ENCODE peak calls at places on chromosomes 13 and 19, in six cellular contexts. B is fibroblast of lung, S is neural progenitor cell, R is mesenchymal stem cell, E is H9, H is colonic mucosa. O is an unnamed sample.
A peak's percentile ranks its signal among the peaks of the same experiment; 100 is the strongest.

GRCh38 chr19:34308381-34309367 is 54.3 kb downstream of the GARRE1 start:
- DNase-seq in B (no peak), S (no peak), R (no peak), E (no peak), H (no peak), O (no peak)

GRCh38 chr13:41178040-41178439 is 16.3 kb downstream of the KBTBD7 start:
- DNase-seq in B (peak; percentile 60), S (no peak), R (peak; percentile 58), E (no peak), H (no peak), O (no peak)

GRCh38 chr13:98581971-98582702 is 5.2 kb upstream of the STK24 start:
- DNase-seq in B (peak; percentile 75), S (no peak), R (peak; percentile 83), E (no peak), H (no peak), O (no peak)

GRCh38 chr19:33071887-33072286 is 7.2 kb upstream of the RHPN2 start:
- DNase-seq in B (no peak), S (no peak), R (no peak), E (no peak), H (no peak), O (no peak)

GRCh38 chr13:43293986-43294880 is 270.8 kb downstream of the DNAJC15 start:
- DNase-seq in B (peak; percentile 36), S (no peak), R (peak; percentile 74), E (no peak), H (no peak), O (no peak)

GRCh38 chr19:39237200-39238184 is 7.3 kb downstream of the IFNL3 start:
- DNase-seq in B (no peak), S (no peak), R (no peak), E (peak; percentile 71), H (peak; percentile 61), O (peak; percentile 79)

GRCh38 chr13:83178008-83178407 is 704.3 kb downstream of the SLITRK1 start:
- DNase-seq in B (no peak), S (no peak), R (no peak), E (no peak), H (no peak), O (no peak)

GRCh38 chr19:4502282-4503223 is 15.7 kb downstream of the PLIN4 start:
- DNase-seq in B (no peak), S (no peak), R (no peak), E (no peak), H (no peak), O (no peak)

GRCh38 chr19:4606921-4607678 is 32.2 kb upstream of the TNFAIP8L1 start:
- DNase-seq in B (peak; percentile 28), S (peak; percentile 87), R (peak; percentile 24), E (peak; percentile 74), H (no peak), O (no peak)

GRCh38 chr13:47211106-47211505 is 314.3 kb upstream of the HTR2A start:
- DNase-seq in B (no peak), S (no peak), R (peak; percentile 17), E (peak; percentile 33), H (no peak), O (no peak)

GRCh38 chr13:92575782-92576181 is 650.8 kb upstream of the GPC6 start:
- DNase-seq in B (no peak), S (no peak), R (no peak), E (no peak), H (no peak), O (no peak)

GRCh38 chr19:13796301-13797057 is 1.2 kb downstream of the ZSWIM4 start:
- DNase-seq in B (peak; percentile 90), S (peak; percentile 66), R (peak; percentile 97), E (peak; percentile 74), H (peak; percentile 51), O (no peak)

GRCh38 chr19:17260842-17261325 is 3.7 kb downstream of the USHBP1 start:
- DNase-seq in B (peak; percentile 70), S (peak; percentile 89), R (peak; percentile 71), E (peak; percentile 96), H (peak; percentile 89), O (peak; percentile 89)

GRCh38 chr19:46446021-46446420 is 17.3 kb upstream of the PNMA8C start:
- DNase-seq in B (no peak), S (no peak), R (no peak), E (no peak), H (no peak), O (no peak)

GRCh38 chr13:110690516-110690915 is 15.4 kb downstream of the CARS2 start:
- DNase-seq in B (no peak), S (no peak), R (no peak), E (no peak), H (no peak), O (no peak)

GRCh38 chr13:44132710-44133109 is 240.9 kb upstream of the SERP2 start:
- DNase-seq in B (peak; percentile 48), S (no peak), R (peak; percentile 55), E (no peak), H (no peak), O (no peak)

GRCh38 chr19:40279761-40280607 is 5.2 kb downstream of the AKT2 start:
- DNase-seq in B (no peak), S (no peak), R (no peak), E (no peak), H (no peak), O (no peak)

GRCh38 chr19:18848860-18849661 is 17.3 kb downstream of the UPF1 start:
- DNase-seq in B (peak; percentile 67), S (no peak), R (no peak), E (no peak), H (peak; percentile 46), O (no peak)

GRCh38 chr19:37950471-37951175 is 43.6 kb downstream of the SIPA1L3 start:
- DNase-seq in B (no peak), S (no peak), R (no peak), E (no peak), H (no peak), O (no peak)

GRCh38 chr19:9061879-9062278 is 25.0 kb upstream of the OR1M1 start:
- DNase-seq in B (no peak), S (no peak), R (no peak), E (no peak), H (no peak), O (no peak)

GRCh38 chr13:106104281-106104901 is 431.1 kb downstream of the EFNB2 start:
- DNase-seq in B (peak; percentile 83), S (peak; percentile 20), R (peak; percentile 79), E (no peak), H (no peak), O (no peak)

GRCh38 chr13:105519766-105520165 is 1015.7 kb downstream of the EFNB2 start:
- DNase-seq in B (no peak), S (no peak), R (no peak), E (no peak), H (no peak), O (no peak)

GRCh38 chr13:41596190-41596589 is 138.8 kb downstream of the RGCC start:
- DNase-seq in B (peak; percentile 51), S (no peak), R (peak; percentile 24), E (no peak), H (no peak), O (no peak)

GRCh38 chr19:3275068-3275582 is 50.7 kb downstream of the CELF5 start:
- DNase-seq in B (no peak), S (peak; percentile 87), R (peak; percentile 22), E (peak; percentile 88), H (no peak), O (no peak)

GRCh38 chr19:7744871-7745270 is 2.5 kb downstream of the CD209 start:
- DNase-seq in B (no peak), S (no peak), R (no peak), E (no peak), H (no peak), O (no peak)

DNA sequence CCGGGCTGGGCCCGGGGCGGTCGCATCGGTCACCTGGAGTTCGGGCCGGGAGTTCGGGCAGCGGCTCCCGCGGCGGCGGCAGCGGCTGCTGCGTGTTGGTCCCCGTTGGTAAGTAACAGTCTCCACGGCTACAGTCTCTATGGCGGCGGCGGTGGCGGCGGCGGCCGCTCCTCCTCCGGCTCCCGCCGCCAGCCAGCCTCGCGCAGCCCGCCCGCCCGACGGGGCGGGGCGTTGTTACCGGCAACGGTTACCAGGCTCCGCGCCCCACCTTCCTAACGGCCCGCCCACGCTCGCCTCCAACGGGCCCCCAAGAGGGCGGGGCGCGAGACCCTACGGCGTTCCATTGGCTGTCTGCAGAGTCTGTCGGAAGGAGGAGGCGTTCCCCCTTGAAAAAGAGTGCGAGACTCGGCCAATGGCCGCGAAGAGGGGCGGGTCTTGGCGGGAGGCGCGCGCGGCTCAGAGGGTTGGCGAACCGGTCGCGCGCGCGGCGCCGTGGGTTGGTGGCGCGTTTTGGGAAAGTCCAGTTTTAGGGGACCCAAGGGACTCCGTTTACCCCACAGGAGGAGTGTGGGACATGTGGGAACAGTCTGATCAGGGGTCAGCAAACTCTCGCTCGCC is at the start of gene RFX2:
- DNase-seq in B (peak; percentile 98), S (peak; percentile 100), R (peak; percentile 99), E (peak; percentile 98), H (peak; percentile 99), O (peak; percentile 94)
- H3K9ac ChIP-seq in B (peak within 1 kb of the TSS; percentile 71), S (no peak within 1 kb of the TSS), R (peak within 1 kb of the TSS; percentile 100), E (peak within 1 kb of the TSS; percentile 39), H (peak within 1 kb of the TSS; percentile 84), O (peak within 1 kb of the TSS; percentile 34)

GRCh38 chr19:55462722-55463121 is 1.3 kb upstream of the ISOC2 start:
- DNase-seq in B (no peak), S (no peak), R (no peak), E (no peak), H (no peak), O (no peak)
- H3K27ac ChIP-seq in B (no peak overlapping the region), S (no peak overlapping the region), R (no peak overlapping the region), E (no peak overlapping the region), H (no peak overlapping the region), O (no peak overlapping the region)

DNA sequence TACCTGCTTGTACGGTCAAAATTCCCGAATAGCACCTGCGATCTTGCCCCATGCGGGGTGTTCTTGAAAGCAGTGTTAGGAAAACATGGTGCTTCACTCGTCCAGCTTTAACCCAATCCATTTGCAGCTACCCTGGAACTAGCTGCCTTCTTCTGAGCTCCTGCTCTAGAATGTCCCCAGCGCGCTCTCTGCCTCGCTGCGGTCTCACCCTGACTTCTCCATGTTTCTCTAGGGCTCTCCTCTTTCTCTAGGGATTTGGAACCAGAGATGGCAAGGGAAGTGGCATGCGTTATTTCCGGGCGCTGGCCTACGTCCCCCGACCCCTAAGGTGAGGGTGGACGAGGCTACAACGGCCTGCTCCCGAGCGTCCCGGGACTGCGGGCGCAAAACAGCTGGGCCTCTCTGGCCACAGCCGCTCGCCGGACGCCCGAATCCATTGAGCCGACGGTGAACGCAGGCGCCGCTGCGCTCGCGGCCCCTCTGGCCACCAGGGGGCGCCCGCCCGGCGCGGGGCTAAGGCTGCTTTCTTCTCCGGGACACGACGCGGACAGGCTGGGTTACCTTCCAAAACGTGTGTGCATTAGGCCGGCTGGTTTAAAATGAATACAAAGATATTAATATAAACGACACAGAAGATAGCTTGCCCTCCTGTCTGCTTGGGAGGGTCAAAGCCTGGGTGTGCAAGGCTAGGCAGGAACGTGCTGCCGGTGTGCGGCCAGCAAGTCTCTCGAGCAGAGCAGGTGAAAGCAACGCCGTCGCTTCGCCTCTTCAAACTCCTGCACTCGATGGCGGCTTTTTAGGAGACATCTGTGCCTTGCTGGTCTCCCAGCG is 1.8 kb upstream of the SPRY2 start:
- DNase-seq in B (peak; percentile 77), S (peak; percentile 90), R (peak; percentile 79), E (peak; percentile 86), H (peak; percentile 89), O (peak; percentile 76)
- H3K9ac ChIP-seq in B (peak overlapping the region; percentile 63), S (no peak overlapping the region), R (peak overlapping the region; percentile 98), E (peak overlapping the region; percentile 67), H (peak overlapping the region; percentile 98), O (no peak overlapping the region)

DNA sequence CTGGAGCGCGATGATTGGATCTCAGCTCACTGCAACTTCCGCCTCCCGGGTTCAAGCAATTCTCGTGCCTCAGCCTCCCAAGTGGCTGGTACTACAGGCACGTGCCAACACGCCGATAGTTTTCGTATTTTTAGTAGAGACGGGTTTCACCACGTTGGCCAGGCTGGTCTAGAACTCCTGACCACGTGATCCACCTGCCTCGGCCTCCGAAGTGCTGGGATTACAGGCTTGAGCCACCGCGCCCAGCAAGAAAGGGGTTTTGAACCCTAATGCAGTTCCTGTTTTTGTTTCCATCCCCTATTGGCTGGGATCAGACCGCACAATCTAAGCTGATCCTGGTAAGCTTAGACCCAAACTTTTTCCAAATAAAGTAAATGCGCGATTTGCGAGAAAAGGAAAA is 898 bp downstream of the ZNF626 start:
- DNase-seq in B (peak; percentile 19), S (peak; percentile 25), R (peak; percentile 8), E (peak; percentile 40), H (no peak), O (no peak)
- H3K27ac ChIP-seq in B (peak overlapping the region; percentile 88), S (peak overlapping the region; percentile 98), R (peak overlapping the region; percentile 87), E (no peak overlapping the region), H (no peak overlapping the region), O (no peak overlapping the region)

O was measured in MM.1S.